ENCODE peak calls at places on chromosomes 11 and 22, in five cellular contexts. F, D, R, V and L are unnamed samples.

GRCh38 chr11:2089536-2090165 is 49.5 kb downstream of the IGF2 start:
- DNase-seq in F (peak; percentile 67), D (no peak), R (no peak), V (no peak), L (peak; percentile 24)

GRCh38 chr22:50715250-50715649 is 22.8 kb upstream of the ACR start:
- DNase-seq in F (no peak), D (no peak), R (no peak), V (no peak), L (no peak)

GRCh38 chr11:64903291-64903833 is 13.6 kb downstream of the ATG2A start:
- DNase-seq in F (no peak), D (no peak), R (no peak), V (no peak), L (no peak)

GRCh38 chr11:2320591-2321310 is 18.9 kb downstream of the TSPAN32 start:
- DNase-seq in F (peak; percentile 78), D (no peak), R (no peak), V (no peak), L (no peak)

GRCh38 chr11:124896821-124897391 is 759 bp downstream of the ROBO4 start:
- DNase-seq in F (peak; percentile 84), D (no peak), R (no peak), V (no peak), L (peak; percentile 20)

GRCh38 chr22:42548597-42549328 is 5.0 kb upstream of the SERHL2 start:
- DNase-seq in F (no peak), D (no peak), R (no peak), V (no peak), L (no peak)

GRCh38 chr11:99271527-99271926 is 250.8 kb downstream of the CNTN5 start:
- DNase-seq in F (no peak), D (no peak), R (no peak), V (no peak), L (no peak)

GRCh38 chr22:37887610-37888378 is 18.3 kb upstream of the MICALL1 start:
- DNase-seq in F (peak; percentile 93), D (no peak), R (no peak), V (no peak), L (no peak)

GRCh38 chr11:2761131-2762030 is 61.6 kb upstream of the KCNQ1OT1 start:
- DNase-seq in F (peak; percentile 56), D (peak; percentile 6), R (peak; percentile 5), V (no peak), L (peak; percentile 10)

GRCh38 chr11:64245401-64245796 is 1.3 kb downstream of the PPP1R14B start:
- DNase-seq in F (no peak), D (no peak), R (peak; percentile 66), V (no peak), L (no peak)

GRCh38 chr11:5807580-5807979 is 1.1 kb upstream of the OR52N2 start:
- DNase-seq in F (no peak), D (no peak), R (no peak), V (no peak), L (no peak)

GRCh38 chr11:16982256-16982671 is 31.9 kb downstream of the PLEKHA7 start:
- DNase-seq in F (no peak), D (no peak), R (no peak), V (no peak), L (no peak)

GRCh38 chr11:92018332-92018731 is 206.3 kb upstream of the FAT3 start:
- DNase-seq in F (no peak), D (no peak), R (no peak), V (no peak), L (no peak)

GRCh38 chr22:37449281-37449680 is 22.0 kb upstream of the ELFN2 start:
- DNase-seq in F (no peak), D (no peak), R (no peak), V (no peak), L (no peak)

GRCh38 chr22:43060213-43060612 is 29.0 kb downstream of the TTLL1 start:
- DNase-seq in F (no peak), D (peak; percentile 44), R (no peak), V (no peak), L (no peak)

GRCh38 chr11:6667733-6668374 is 12.2 kb upstream of the DCHS1 start:
- DNase-seq in F (no peak), D (no peak), R (no peak), V (no peak), L (no peak)

GRCh38 chr11:78821371-78822306 is 247.0 kb upstream of the NARS2 start:
- DNase-seq in F (no peak), D (no peak), R (no peak), V (no peak), L (no peak)

GRCh38 chr11:96257036-96257435 is 86.0 kb downstream of the MAML2 start:
- DNase-seq in F (no peak), D (no peak), R (no peak), V (no peak), L (no peak)

GRCh38 chr11:66277475-66278391 is at the start of gene CNIH2:
- DNase-seq in F (no peak), D (no peak), R (no peak), V (no peak), L (peak; percentile 62)

GRCh38 chr11:3849297-3849874 is 6.1 kb upstream of the STIM1 start:
- DNase-seq in F (no peak), D (no peak), R (no peak), V (no peak), L (no peak)

GRCh38 chr22:50174382-50175190 is 4.1 kb downstream of the PANX2 start:
- DNase-seq in F (no peak), D (no peak), R (no peak), V (no peak), L (no peak)

GRCh38 chr11:2803186-2804057 is 82.2 kb downstream of the CDKN1C start:
- DNase-seq in F (peak; percentile 77), D (peak; percentile 9), R (peak; percentile 6), V (no peak), L (peak; percentile 30)

GRCh38 chr22:35509451-35509850 is 31.2 kb upstream of the RASD2 start:
- DNase-seq in F (no peak), D (no peak), R (no peak), V (no peak), L (no peak)

GRCh38 chr22:35838849-35839646 is 121.4 kb downstream of the APOL5 start:
- DNase-seq in F (no peak), D (no peak), R (no peak), V (no peak), L (no peak)

DNA sequence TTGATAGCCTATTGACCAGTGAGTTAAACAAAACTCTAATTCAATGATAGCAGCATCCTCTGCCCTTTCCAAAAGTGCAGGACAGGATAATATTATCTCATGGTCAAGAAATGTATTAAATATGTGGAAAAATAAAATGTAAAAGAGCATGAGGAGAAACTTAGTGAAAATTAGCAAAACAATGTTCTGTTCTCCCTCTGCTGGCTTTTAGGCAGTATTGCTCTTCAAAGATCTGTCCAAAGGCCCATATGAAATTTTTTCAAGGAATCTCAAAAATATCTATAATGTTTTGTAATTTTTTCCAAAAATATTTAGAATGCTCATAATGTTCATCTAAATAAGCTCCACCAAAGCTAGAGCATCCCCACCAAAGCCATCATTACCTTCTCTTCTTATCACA is 8.3 kb upstream of the ARL14EP start:
- DNase-seq in F (no peak), D (no peak), R (no peak), V (no peak), L (no peak)
- TF ChIP-seq CTCF in F (no peak), D (peak; percentile 69), R (peak; percentile 24), V (peak; percentile 48), L (peak; percentile 69)

DNA sequence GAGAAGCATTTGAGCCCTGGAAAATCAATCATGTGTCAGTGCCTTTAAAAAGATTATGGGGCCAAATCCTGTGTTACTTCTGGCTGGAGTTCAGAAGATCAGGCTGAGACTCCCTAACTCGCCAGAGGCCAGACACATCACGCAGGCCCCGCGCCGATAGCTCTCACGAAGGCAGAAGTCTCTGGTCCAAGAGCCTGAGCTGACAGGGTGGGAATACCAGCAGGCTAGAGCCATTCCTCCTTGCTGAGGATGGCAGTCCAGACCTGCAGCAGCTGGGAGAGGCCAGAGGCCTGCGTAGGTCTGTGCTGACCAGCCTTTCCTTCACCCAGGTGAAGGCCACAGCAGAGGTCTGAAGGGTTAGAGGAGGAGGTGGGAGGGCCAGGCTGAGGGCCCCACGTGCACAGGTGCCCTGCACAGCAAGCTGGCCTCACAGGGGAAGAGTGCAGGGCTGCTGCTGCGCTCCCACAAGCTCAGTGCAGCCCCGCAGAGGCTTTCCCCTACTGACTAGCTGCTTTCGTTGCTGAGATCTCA is 52.9 kb downstream of the ST14 start:
- DNase-seq in F (peak; percentile 58), D (peak; percentile 9), R (peak; percentile 5), V (no peak), L (peak; percentile 16)
- TF ChIP-seq CTCF in F (no peak), D (no peak), R (no peak), V (no peak), L (no peak)

DNA sequence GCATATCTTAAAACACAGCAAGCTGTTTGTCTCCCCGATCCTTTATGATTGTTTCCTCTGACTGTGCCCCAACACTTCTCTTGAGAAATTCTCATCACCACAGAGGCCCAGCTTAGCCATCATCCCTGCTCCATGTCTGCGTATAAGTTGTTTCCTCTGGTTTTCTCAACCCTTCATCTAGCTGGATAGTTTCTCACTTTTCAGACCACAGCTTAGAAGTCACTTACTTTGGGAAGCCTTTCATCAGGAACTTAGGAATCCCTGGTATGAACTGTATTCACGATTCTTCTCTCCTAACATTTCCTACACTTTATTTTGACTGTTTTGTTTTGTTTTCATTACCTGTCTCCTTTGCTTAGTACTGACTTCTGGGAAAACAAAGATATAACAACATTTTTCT is 295.2 kb downstream of the GUCY1A2 start:
- DNase-seq in F (no peak), D (no peak), R (no peak), V (no peak), L (no peak)
- TF ChIP-seq CTCF in F (no peak), D (no peak), R (no peak), V (no peak), L (no peak)

DNA sequence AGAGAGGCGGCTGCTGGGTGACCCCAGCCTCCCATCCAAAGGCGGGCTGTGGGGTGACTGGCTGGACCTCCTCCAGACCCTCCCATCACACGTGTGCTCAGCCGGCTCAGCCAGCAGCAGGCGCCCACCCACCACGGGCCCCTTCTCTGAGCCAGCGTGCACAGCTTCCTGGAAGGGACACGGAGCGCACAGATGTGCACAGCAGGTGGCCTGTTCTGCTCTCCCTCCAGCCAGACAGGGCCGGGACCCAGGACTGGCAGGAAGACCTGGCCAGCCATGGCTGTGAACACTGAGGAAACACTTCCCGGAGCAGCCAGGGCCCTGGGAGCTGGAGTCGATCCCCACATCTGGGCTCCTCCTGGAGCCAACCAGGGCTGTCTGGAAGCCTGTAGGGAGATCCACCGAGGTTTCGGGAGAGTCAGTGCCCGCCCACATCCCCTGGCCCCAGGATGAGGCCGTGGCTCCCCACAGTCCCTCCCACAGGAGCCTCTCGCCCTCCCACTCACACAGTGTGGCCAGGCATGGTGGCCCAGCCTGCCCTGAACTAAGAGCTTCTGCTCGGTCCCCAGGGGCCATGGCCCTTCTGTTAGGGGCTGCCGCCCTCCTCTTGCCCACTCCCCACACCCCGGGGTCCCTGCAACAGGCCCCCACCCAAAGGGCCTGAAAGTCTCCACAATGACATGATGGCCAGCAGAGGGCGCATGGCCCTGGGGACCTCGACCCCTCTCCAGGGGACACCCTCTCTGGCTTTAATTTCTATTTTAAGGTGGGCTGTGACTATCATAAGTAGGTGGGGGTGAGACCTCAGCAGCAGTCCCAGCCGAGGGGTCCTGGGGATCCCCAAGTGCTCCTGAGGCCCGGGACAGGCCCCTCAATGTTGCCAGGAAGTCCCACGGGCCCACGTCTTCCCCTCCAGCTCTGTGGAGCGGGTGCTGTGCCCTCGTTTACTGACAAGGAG is 90.6 kb upstream of the FGF3 start:
- DNase-seq in F (peak; percentile 79), D (no peak), R (no peak), V (no peak), L (no peak)
- TF ChIP-seq CTCF in F (no peak), D (peak; percentile 87), R (peak; percentile 55), V (peak; percentile 64), L (peak; percentile 72)